ENCODE peak calls at places on chromosome 1, in five cellular contexts. One of them, this sample, is unnamed.

GRCh38 chr1:58283380-58284338 is 262.9 kb downstream of the OMA1 start:
- DNase-seq in ovary: no peak
- DNase-seq in transverse colon: no peak
- DNase-seq in thyroid gland: no peak
- DNase-seq in NCI-H748 treated with DMSO at 0.1 percent for 48 hours: no peak
- DNase-seq in this sample: no peak

GRCh38 chr1:116554924-116555323 is 15.9 kb downstream of the CD58 start:
- DNase-seq in thyroid gland: no peak
- DNase-seq in transverse colon: no peak
- DNase-seq in ovary: no peak
- DNase-seq in NCI-H748 treated with DMSO at 0.1 percent for 48 hours: no peak
- DNase-seq in this sample: no peak

GRCh38 chr1:54989473-54989872 is 9.0 kb downstream of the TMEM61 start:
- DNase-seq in ovary: no peak
- DNase-seq in thyroid gland: no peak
- DNase-seq in transverse colon: peak
- DNase-seq in NCI-H748 treated with DMSO at 0.1 percent for 48 hours: peak
- DNase-seq in this sample: no peak

GRCh38 chr1:36913016-36913415 is 121.3 kb downstream of the GRIK3 start:
- DNase-seq in transverse colon: no peak
- DNase-seq in ovary: no peak
- DNase-seq in thyroid gland: no peak
- DNase-seq in NCI-H748 treated with DMSO at 0.1 percent for 48 hours: peak
- DNase-seq in this sample: no peak

GRCh38 chr1:224219011-224219611 is 36.1 kb downstream of the DEGS1 start:
- DNase-seq in thyroid gland: no peak
- DNase-seq in ovary: no peak
- DNase-seq in transverse colon: no peak
- DNase-seq in NCI-H748 treated with DMSO at 0.1 percent for 48 hours: no peak
- DNase-seq in this sample: no peak

GRCh38 chr1:207314836-207315235 is 6.6 kb upstream of the CD55 start:
- DNase-seq in ovary: no peak
- DNase-seq in NCI-H748 treated with DMSO at 0.1 percent for 48 hours: no peak
- DNase-seq in transverse colon: no peak
- DNase-seq in thyroid gland: no peak
- DNase-seq in this sample: no peak

GRCh38 chr1:75097686-75098085 is 36.5 kb upstream of the LHX8 start:
- DNase-seq in NCI-H748 treated with DMSO at 0.1 percent for 48 hours: no peak
- DNase-seq in ovary: no peak
- DNase-seq in thyroid gland: peak
- DNase-seq in transverse colon: no peak
- DNase-seq in this sample: no peak

GRCh38 chr1:9717193-9718005 is 65.9 kb downstream of the PIK3CD start:
- DNase-seq in transverse colon: peak
- DNase-seq in thyroid gland: peak
- DNase-seq in ovary: peak
- DNase-seq in NCI-H748 treated with DMSO at 0.1 percent for 48 hours: no peak
- DNase-seq in this sample: peak

GRCh38 chr1:9242338-9242969 is 7.9 kb downstream of the H6PD start:
- DNase-seq in transverse colon: peak
- DNase-seq in ovary: peak
- DNase-seq in NCI-H748 treated with DMSO at 0.1 percent for 48 hours: no peak
- DNase-seq in thyroid gland: peak
- DNase-seq in this sample: no peak

GRCh38 chr1:174913225-174913903 is 86.4 kb upstream of the CACYBP start:
- DNase-seq in ovary: no peak
- DNase-seq in transverse colon: no peak
- DNase-seq in NCI-H748 treated with DMSO at 0.1 percent for 48 hours: no peak
- DNase-seq in thyroid gland: no peak
- DNase-seq in this sample: no peak

GRCh38 chr1:12650001-12650421 is 6.1 kb downstream of the AADACL4 start:
- DNase-seq in thyroid gland: no peak
- DNase-seq in ovary: no peak
- DNase-seq in transverse colon: no peak
- DNase-seq in NCI-H748 treated with DMSO at 0.1 percent for 48 hours: no peak
- DNase-seq in this sample: no peak

GRCh38 chr1:176691251-176692228 is 228.6 kb downstream of the PAPPA2 start:
- DNase-seq in thyroid gland: peak
- DNase-seq in NCI-H748 treated with DMSO at 0.1 percent for 48 hours: peak
- DNase-seq in ovary: no peak
- DNase-seq in transverse colon: peak
- DNase-seq in this sample: peak

GRCh38 chr1:23114424-23115079 is 54.1 kb downstream of the LUZP1 start:
- DNase-seq in ovary: no peak
- DNase-seq in thyroid gland: no peak
- DNase-seq in NCI-H748 treated with DMSO at 0.1 percent for 48 hours: no peak
- DNase-seq in transverse colon: no peak
- DNase-seq in this sample: no peak

GRCh38 chr1:183234660-183235476 is 48.8 kb downstream of the LAMC2 start:
- DNase-seq in ovary: peak
- DNase-seq in thyroid gland: peak
- DNase-seq in transverse colon: peak
- DNase-seq in NCI-H748 treated with DMSO at 0.1 percent for 48 hours: no peak
- DNase-seq in this sample: peak

GRCh38 chr1:236016782-236017400 is 48.0 kb downstream of the NID1 start:
- DNase-seq in ovary: no peak
- DNase-seq in NCI-H748 treated with DMSO at 0.1 percent for 48 hours: no peak
- DNase-seq in transverse colon: no peak
- DNase-seq in thyroid gland: no peak
- DNase-seq in this sample: no peak

GRCh38 chr1:53807916-53808315 is 30.2 kb downstream of the NDC1 start:
- DNase-seq in ovary: no peak
- DNase-seq in thyroid gland: no peak
- DNase-seq in transverse colon: no peak
- DNase-seq in NCI-H748 treated with DMSO at 0.1 percent for 48 hours: no peak
- DNase-seq in this sample: no peak

GRCh38 chr1:116115476-116115875 is 4.3 kb downstream of the MAB21L3 start:
- DNase-seq in NCI-H748 treated with DMSO at 0.1 percent for 48 hours: no peak
- DNase-seq in ovary: no peak
- DNase-seq in thyroid gland: peak
- DNase-seq in transverse colon: no peak
- DNase-seq in this sample: no peak

GRCh38 chr1:93079685-93080141 is 630 bp downstream of the MTF2 start:
- DNase-seq in thyroid gland: peak
- DNase-seq in ovary: peak
- DNase-seq in NCI-H748 treated with DMSO at 0.1 percent for 48 hours: peak
- DNase-seq in transverse colon: peak
- DNase-seq in this sample: peak

GRCh38 chr1:11134352-11135266 is 34.9 kb upstream of the EXOSC10 start:
- DNase-seq in thyroid gland: peak
- DNase-seq in ovary: no peak
- DNase-seq in NCI-H748 treated with DMSO at 0.1 percent for 48 hours: no peak
- DNase-seq in transverse colon: no peak
- DNase-seq in this sample: no peak

GRCh38 chr1:184406454-184406853 is 19.6 kb downstream of the C1orf21 start:
- DNase-seq in transverse colon: no peak
- DNase-seq in NCI-H748 treated with DMSO at 0.1 percent for 48 hours: no peak
- DNase-seq in thyroid gland: no peak
- DNase-seq in ovary: no peak
- DNase-seq in this sample: no peak

GRCh38 chr1:40948741-40949528 is 30.6 kb upstream of the CTPS1 start:
- DNase-seq in thyroid gland: peak
- DNase-seq in NCI-H748 treated with DMSO at 0.1 percent for 48 hours: peak
- DNase-seq in ovary: no peak
- DNase-seq in transverse colon: peak
- DNase-seq in this sample: peak

GRCh38 chr1:228955691-228956090 is 220.4 kb downstream of the RHOU start:
- DNase-seq in thyroid gland: no peak
- DNase-seq in transverse colon: no peak
- DNase-seq in NCI-H748 treated with DMSO at 0.1 percent for 48 hours: no peak
- DNase-seq in ovary: no peak
- DNase-seq in this sample: peak

GRCh38 chr1:4963251-4963650 is 308.8 kb downstream of the AJAP1 start:
- DNase-seq in transverse colon: no peak
- DNase-seq in ovary: no peak
- DNase-seq in NCI-H748 treated with DMSO at 0.1 percent for 48 hours: no peak
- DNase-seq in thyroid gland: no peak
- DNase-seq in this sample: no peak

GRCh38 chr1:172723251-172723650 is 64.3 kb downstream of the FASLG start:
- DNase-seq in NCI-H748 treated with DMSO at 0.1 percent for 48 hours: no peak
- DNase-seq in transverse colon: no peak
- DNase-seq in ovary: no peak
- DNase-seq in thyroid gland: no peak
- DNase-seq in this sample: no peak

GRCh38 chr1:79322511-79323027 is 316.0 kb upstream of the ADGRL4 start:
- DNase-seq in thyroid gland: no peak
- DNase-seq in transverse colon: no peak
- DNase-seq in ovary: no peak
- DNase-seq in NCI-H748 treated with DMSO at 0.1 percent for 48 hours: no peak
- DNase-seq in this sample: no peak

GRCh38 chr1:3099861-3100260 is 30.9 kb downstream of the PRDM16 start:
- DNase-seq in ovary: no peak
- DNase-seq in thyroid gland: no peak
- DNase-seq in transverse colon: no peak
- DNase-seq in NCI-H748 treated with DMSO at 0.1 percent for 48 hours: no peak
- DNase-seq in this sample: no peak

GRCh38 chr1:227805606-227806197 is 9.8 kb upstream of the PRSS38 start:
- DNase-seq in transverse colon: no peak
- DNase-seq in NCI-H748 treated with DMSO at 0.1 percent for 48 hours: no peak
- DNase-seq in ovary: no peak
- DNase-seq in thyroid gland: no peak
- DNase-seq in this sample: no peak

GRCh38 chr1:154493276-154493675 is 8.7 kb upstream of the TDRD10 start:
- DNase-seq in transverse colon: peak
- DNase-seq in ovary: no peak
- DNase-seq in thyroid gland: peak
- DNase-seq in NCI-H748 treated with DMSO at 0.1 percent for 48 hours: no peak
- DNase-seq in this sample: peak

GRCh38 chr1:226571901-226572300 is 23.3 kb downstream of the STUM start:
- DNase-seq in NCI-H748 treated with DMSO at 0.1 percent for 48 hours: no peak
- DNase-seq in transverse colon: no peak
- DNase-seq in thyroid gland: no peak
- DNase-seq in ovary: no peak
- DNase-seq in this sample: no peak

GRCh38 chr1:20875198-20875973 is 88.3 kb upstream of the HP1BP3 start:
- DNase-seq in transverse colon: peak
- DNase-seq in thyroid gland: no peak
- DNase-seq in ovary: no peak
- DNase-seq in NCI-H748 treated with DMSO at 0.1 percent for 48 hours: no peak
- DNase-seq in this sample: no peak

GRCh38 chr1:40711465-40712404 is 20.2 kb downstream of the NFYC start:
- DNase-seq in NCI-H748 treated with DMSO at 0.1 percent for 48 hours: peak
- DNase-seq in transverse colon: peak
- DNase-seq in ovary: no peak
- DNase-seq in thyroid gland: peak
- DNase-seq in this sample: no peak

GRCh38 chr1:215160351-215160750 is 77.8 kb downstream of the KCNK2 start:
- DNase-seq in ovary: no peak
- DNase-seq in transverse colon: no peak
- DNase-seq in NCI-H748 treated with DMSO at 0.1 percent for 48 hours: no peak
- DNase-seq in thyroid gland: no peak
- DNase-seq in this sample: no peak

GRCh38 chr1:226542623-226543103 is 5.9 kb upstream of the STUM start:
- DNase-seq in thyroid gland: peak
- DNase-seq in ovary: no peak
- DNase-seq in NCI-H748 treated with DMSO at 0.1 percent for 48 hours: no peak
- DNase-seq in transverse colon: peak
- DNase-seq in this sample: no peak

GRCh38 chr1:223144431-223144830 is 1.4 kb upstream of the TLR5 start:
- DNase-seq in ovary: no peak
- DNase-seq in NCI-H748 treated with DMSO at 0.1 percent for 48 hours: no peak
- DNase-seq in transverse colon: no peak
- DNase-seq in thyroid gland: no peak
- DNase-seq in this sample: no peak

GRCh38 chr1:145885738-145886287 is at the start of gene ANKRD35:
- DNase-seq in NCI-H748 treated with DMSO at 0.1 percent for 48 hours: peak
- DNase-seq in thyroid gland: peak
- DNase-seq in transverse colon: peak
- DNase-seq in ovary: peak
- DNase-seq in this sample: peak

GRCh38 chr1:27400035-27400962 is 7.9 kb downstream of the GPR3 start:
- DNase-seq in NCI-H748 treated with DMSO at 0.1 percent for 48 hours: no peak
- DNase-seq in ovary: no peak
- DNase-seq in transverse colon: no peak
- DNase-seq in thyroid gland: no peak
- DNase-seq in this sample: peak

GRCh38 chr1:25568090-25568833 is 24.9 kb downstream of the LDLRAP1 start:
- DNase-seq in thyroid gland: no peak
- DNase-seq in NCI-H748 treated with DMSO at 0.1 percent for 48 hours: no peak
- DNase-seq in ovary: no peak
- DNase-seq in transverse colon: no peak
- DNase-seq in this sample: peak